ENCODE peak calls at places on chromosome 6, in eight cellular contexts. M, H, F, V, G, X, Y and P are unnamed samples.

GRCh38 chr6:107116328-107116892 is 1.1 kb upstream of the BEND3 start:
- DNase-seq in M (peak), H (peak), F (peak), V (no peak), G (no peak), X (peak), Y (peak), P (peak)

GRCh38 chr6:121666809-121667208 is 231.4 kb downstream of the GJA1 start:
- DNase-seq in M (no peak), H (peak), F (no peak), V (no peak), G (no peak), X (no peak), Y (no peak), P (no peak)

GRCh38 chr6:20729086-20729485 is 194.8 kb downstream of the CDKAL1 start:
- DNase-seq in M (no peak), H (no peak), F (no peak), V (no peak), G (no peak), X (no peak), Y (no peak), P (no peak)

GRCh38 chr6:129280719-129281118 is 397.8 kb downstream of the LAMA2 start:
- DNase-seq in M (no peak), H (no peak), F (no peak), V (no peak), G (no peak), X (no peak), Y (no peak), P (no peak)

GRCh38 chr6:111739257-111739696 is 133.6 kb upstream of the TRAF3IP2 start:
- DNase-seq in M (no peak), H (no peak), F (no peak), V (no peak), G (no peak), X (no peak), Y (peak), P (no peak)

GRCh38 chr6:42166444-42167141 is 6.6 kb upstream of the GUCA1A start:
- DNase-seq in M (peak), H (peak), F (no peak), V (peak), G (peak), X (no peak), Y (peak), P (peak)

GRCh38 chr6:16438677-16439615 is 200.6 kb downstream of the GMPR start:
- DNase-seq in M (no peak), H (no peak), F (no peak), V (peak), G (no peak), X (no peak), Y (no peak), P (no peak)

GRCh38 chr6:80235647-80236046 is 129.2 kb downstream of the BCKDHB start:
- DNase-seq in M (no peak), H (no peak), F (no peak), V (no peak), G (no peak), X (no peak), Y (no peak), P (no peak)

GRCh38 chr6:22194188-22194921 is 102.5 kb downstream of the PRL start:
- DNase-seq in M (no peak), H (no peak), F (no peak), V (peak), G (no peak), X (no peak), Y (no peak), P (no peak)

GRCh38 chr6:133392015-133392414 is 150.9 kb downstream of the EYA4 start:
- DNase-seq in M (no peak), H (no peak), F (no peak), V (no peak), G (no peak), X (no peak), Y (no peak), P (no peak)

GRCh38 chr6:41073203-41073967 is 611 bp downstream of the NFYA start:
- DNase-seq in M (peak), H (peak), F (peak), V (peak), G (peak), X (peak), Y (peak), P (peak)

GRCh38 chr6:46170357-46171289 is at the start of gene ENPP5:
- DNase-seq in M (peak), H (no peak), F (peak), V (peak), G (no peak), X (peak), Y (peak), P (no peak)

GRCh38 chr6:78942451-78942850 is 75.1 kb downstream of the IRAK1BP1 start:
- DNase-seq in M (no peak), H (no peak), F (no peak), V (no peak), G (no peak), X (no peak), Y (no peak), P (no peak)

GRCh38 chr6:170225852-170226417 is 64.9 kb downstream of the DLL1 start:
- DNase-seq in M (no peak), H (peak), F (peak), V (no peak), G (no peak), X (peak), Y (no peak), P (no peak)
- TF ChIP-seq POLR2AphosphoS5 in M (no peak), H (no peak), F (peak), V (no peak), G (no peak), X (no peak), Y (no peak), P (no peak)

GRCh38 chr6:138275976-138276375 is 57.7 kb upstream of the PBOV1 start:
- DNase-seq in M (no peak), H (no peak), F (no peak), V (no peak), G (no peak), X (no peak), Y (no peak), P (no peak)
- TF ChIP-seq CTCF in M (peak), H (no peak), F (no peak), V (no peak), G (no peak), X (no peak), Y (no peak), P (no peak)

GRCh38 chr6:165806126-165806810 is 143.2 kb upstream of the PDE10A start:
- DNase-seq in M (no peak), H (no peak), F (no peak), V (no peak), G (no peak), X (no peak), Y (no peak), P (no peak)
- TF ChIP-seq POLR2AphosphoS5 in M (no peak), H (no peak), F (no peak), V (no peak), G (no peak), X (no peak), Y (no peak), P (no peak)

GRCh38 chr6:165692106-165692653 is 29.1 kb upstream of the PDE10A start:
- DNase-seq in M (no peak), H (no peak), F (no peak), V (no peak), G (peak), X (no peak), Y (no peak), P (no peak)

GRCh38 chr6:165694296-165694695 is 31.3 kb upstream of the PDE10A start:
- DNase-seq in M (no peak), H (no peak), F (no peak), V (no peak), G (no peak), X (no peak), Y (no peak), P (no peak)

GRCh38 chr6:165698868-165699267 is 35.8 kb upstream of the PDE10A start:
- DNase-seq in M (no peak), H (no peak), F (no peak), V (no peak), G (no peak), X (no peak), Y (no peak), P (no peak)

GRCh38 chr6:165697171-165697570 is 34.1 kb upstream of the PDE10A start:
- DNase-seq in M (no peak), H (peak), F (no peak), V (no peak), G (no peak), X (no peak), Y (no peak), P (no peak)

GRCh38 chr6:165695736-165696515 is 32.9 kb upstream of the PDE10A start:
- DNase-seq in M (no peak), H (no peak), F (no peak), V (no peak), G (no peak), X (no peak), Y (no peak), P (no peak)
- TF ChIP-seq CTCF in M (no peak), H (no peak), F (no peak), V (no peak), G (no peak), X (no peak), Y (no peak), P (no peak)